ENCODE peak calls at places on chromosomes 1 and 21, in seven cellular contexts. J is IMR-90, V is NB4, E is HFFc6, I is A549, M is astrocyte, A is GM12864. F is an unnamed sample.

GRCh38 chr1:194873328-194873923 is 1687.0 kb upstream of the B3GALT2 start:
- DNase-seq in E (no peak), A (no peak), I (peak), J (peak), V (peak), M (peak), F (no peak)

GRCh38 chr1:174448964-174449363 is 1.2 kb downstream of the GPR52 start:
- DNase-seq in J (peak), E (no peak), M (peak), A (no peak), V (no peak), I (no peak), F (no peak)

GRCh38 chr1:27560271-27561125 is 43.4 kb downstream of the AHDC1 start:
- DNase-seq in A (no peak), E (no peak), V (no peak), M (no peak), J (no peak), I (no peak), F (no peak)

GRCh38 chr1:48202030-48202752 is 20.3 kb upstream of the SLC5A9 start:
- DNase-seq in I (peak), A (no peak), J (peak), E (peak), M (peak), V (peak), F (peak)

GRCh38 chr1:161304927-161305871 is 4.6 kb downstream of the MPZ start:
- DNase-seq in A (no peak), M (no peak), J (no peak), E (no peak), V (peak), I (no peak), F (peak)

GRCh38 chr1:29974345-29974744 is 738.0 kb downstream of the PTPRU start:
- DNase-seq in J (peak), V (no peak), A (no peak), I (peak), E (peak), M (peak), F (no peak)

GRCh38 chr1:17826165-17826488 is 71.0 kb downstream of the ACTL8 start:
- DNase-seq in E (no peak), V (peak), A (no peak), M (no peak), I (peak), J (peak), F (peak)

GRCh38 chr1:156693858-156694562 is 11.4 kb downstream of the CRABP2 start:
- DNase-seq in V (no peak), I (no peak), M (no peak), E (no peak), A (no peak), J (no peak), F (no peak)

GRCh38 chr1:48937732-48938131 is 161.0 kb upstream of the BEND5 start:
- DNase-seq in E (no peak), M (no peak), I (no peak), V (no peak), J (no peak), A (no peak), F (no peak)

GRCh38 chr1:42319128-42319851 is 15.7 kb downstream of the FOXJ3 start:
- DNase-seq in M (peak), J (peak), A (no peak), V (peak), E (peak), I (no peak), F (no peak)

GRCh38 chr1:32471695-32472362 is 7.0 kb downstream of the ZBTB8B start:
- DNase-seq in E (no peak), M (no peak), J (no peak), V (no peak), I (no peak), A (no peak), F (no peak)

GRCh38 chr1:7784492-7785071 is 491 bp downstream of the PER3 start:
- DNase-seq in J (no peak), M (no peak), I (no peak), A (no peak), E (no peak), V (no peak), F (no peak)

GRCh38 chr1:186841599-186841998 is 12.8 kb downstream of the PLA2G4A start:
- DNase-seq in J (peak), E (no peak), A (no peak), I (no peak), M (peak), V (no peak), F (no peak)

GRCh38 chr21:46001821-46002681 is 20.5 kb downstream of the COL6A1 start:
- DNase-seq in A (no peak), V (no peak), I (no peak), E (no peak), M (no peak), J (no peak), F (no peak)

GRCh38 chr1:201172999-201173610 is 17.5 kb upstream of the IGFN1 start:
- DNase-seq in M (no peak), A (no peak), J (peak), I (no peak), E (no peak), V (peak), F (no peak)

GRCh38 chr21:26164311-26164710 is 6.3 kb downstream of the APP start:
- DNase-seq in M (no peak), A (no peak), J (no peak), V (no peak), I (no peak), E (no peak), F (no peak)

GRCh38 chr1:169201084-169201619 is 94.7 kb downstream of the ATP1B1 start:
- DNase-seq in J (peak), E (peak), A (no peak), M (peak), I (no peak), V (no peak), F (no peak)

GRCh38 chr1:235639586-235640205 is 9.9 kb downstream of the GNG4 start:
- DNase-seq in A (no peak), V (no peak), I (no peak), M (no peak), J (no peak), E (no peak), F (no peak)

GRCh38 chr21:41859297-41859980 is 19.7 kb downstream of the PRDM15 start:
- DNase-seq in J (no peak), I (no peak), M (no peak), V (no peak), E (no peak), A (no peak), F (no peak)

GRCh38 chr1:28111157-28111556 is 22.7 kb upstream of the EYA3 start:
- DNase-seq in J (no peak), E (no peak), I (no peak), V (peak), A (no peak), M (no peak), F (no peak)

DNA sequence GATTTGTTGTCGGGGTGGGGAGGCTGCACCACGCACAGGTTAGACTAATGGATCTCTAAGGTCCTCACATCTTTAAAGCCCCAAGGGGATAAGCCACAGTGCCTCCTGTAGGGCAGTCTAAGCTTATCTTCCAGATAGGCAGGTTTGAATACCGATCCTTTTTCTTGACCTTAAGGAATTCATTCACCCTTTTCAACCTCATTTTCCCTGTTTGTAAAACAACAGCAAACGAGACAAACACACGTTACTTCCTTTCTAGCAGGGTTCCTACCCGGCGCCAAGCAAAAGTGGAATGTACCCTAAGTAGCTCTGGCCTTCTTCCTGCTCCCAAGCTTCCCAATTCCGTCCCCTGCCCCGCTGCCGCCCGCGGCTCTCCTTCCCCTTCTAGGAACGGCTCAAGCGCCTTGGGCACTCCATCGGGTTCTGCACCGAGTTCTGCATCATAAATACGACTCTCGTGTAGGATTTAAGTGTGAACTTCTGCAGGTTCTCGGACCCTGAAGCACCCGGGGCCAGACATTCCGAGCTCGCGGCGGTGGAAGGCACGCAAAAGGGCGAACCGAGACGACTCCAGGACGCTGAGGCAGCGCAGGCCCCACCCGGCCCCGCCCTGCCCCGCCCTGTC is 548 bp upstream of the CDC20 start:
- DNase-seq in A (peak), J (peak), E (peak), V (peak), M (peak), I (peak), F (peak)
- TF ChIP-seq CTCF in A (peak), J (peak), E (peak), V (peak), M (peak), I (peak), F (peak)

GRCh38 chr1:208423522-208423921 is 179.3 kb upstream of the PLXNA2 start:
- DNase-seq in E (no peak), V (peak), M (no peak), I (no peak), J (no peak), A (no peak), F (no peak)

GRCh38 chr1:208421511-208421910 is 177.3 kb upstream of the PLXNA2 start:
- DNase-seq in M (no peak), E (no peak), V (no peak), A (no peak), J (no peak), I (no peak), F (no peak)

GRCh38 chr1:208420696-208421095 is 176.5 kb upstream of the PLXNA2 start:
- DNase-seq in E (no peak), J (no peak), I (no peak), V (no peak), A (no peak), M (no peak), F (no peak)

GRCh38 chr1:208418667-208419066 is 174.5 kb upstream of the PLXNA2 start:
- DNase-seq in A (no peak), J (no peak), I (no peak), M (no peak), V (no peak), E (no peak), F (no peak)

GRCh38 chr1:208420021-208420420 is 175.8 kb upstream of the PLXNA2 start:
- DNase-seq in J (no peak), V (no peak), E (no peak), I (no peak), A (no peak), M (no peak), F (no peak)
- TF ChIP-seq CTCF in J (no peak), V (no peak), E (no peak), I (no peak), A (no peak), M (no peak), F (no peak)

GRCh38 chr1:115781830-115782229 is 13.3 kb upstream of the CASQ2 start:
- DNase-seq in M (no peak), J (no peak), I (no peak), E (no peak), A (no peak), V (no peak), F (no peak)

GRCh38 chr1:115781343-115781742 is 12.8 kb upstream of the CASQ2 start:
- DNase-seq in I (no peak), M (peak), V (peak), J (no peak), E (peak), A (no peak), F (no peak)

GRCh38 chr1:115783311-115783710 is 14.8 kb upstream of the CASQ2 start:
- DNase-seq in A (no peak), M (no peak), I (no peak), V (no peak), J (no peak), E (no peak), F (no peak)

DNA sequence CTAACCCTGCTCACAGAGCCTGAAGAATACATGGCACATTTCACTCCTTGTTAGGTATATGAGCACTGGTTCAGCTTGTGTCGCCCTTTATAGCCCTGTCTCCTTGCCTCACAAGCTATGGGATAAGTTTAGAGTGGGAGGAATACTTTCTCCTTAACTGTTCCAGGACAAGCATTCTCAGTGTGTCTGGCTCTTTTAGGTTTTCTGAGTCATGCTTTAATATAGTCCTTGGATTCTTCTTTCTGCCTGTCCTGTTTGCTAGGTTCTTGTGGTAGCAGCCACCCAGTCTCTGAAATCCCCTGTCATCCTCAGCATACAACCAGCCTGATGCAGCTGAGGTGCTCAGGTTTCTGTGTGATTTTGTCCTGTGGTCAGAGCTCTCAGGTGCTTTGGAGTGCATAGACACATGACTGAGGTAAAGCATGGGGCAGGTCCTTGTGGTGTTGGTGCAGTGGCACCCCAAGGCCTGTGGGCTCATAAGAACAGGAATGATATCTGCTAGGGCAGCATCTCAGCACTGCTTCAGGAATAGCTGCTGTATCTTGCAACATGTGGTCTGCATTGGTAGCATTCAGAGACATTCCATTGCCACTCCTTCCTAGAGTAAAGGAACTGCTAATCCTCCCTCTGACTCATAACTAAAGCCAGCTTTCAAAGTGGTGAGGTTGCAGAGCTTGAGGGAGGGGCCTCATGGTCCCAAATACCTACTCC is 14.2 kb upstream of the CASQ2 start:
- DNase-seq in A (no peak), I (no peak), E (peak), J (peak), V (no peak), M (peak), F (no peak)
- TF ChIP-seq CTCF in A (no peak), I (no peak), E (no peak), J (no peak), V (no peak), M (no peak), F (no peak)

DNA sequence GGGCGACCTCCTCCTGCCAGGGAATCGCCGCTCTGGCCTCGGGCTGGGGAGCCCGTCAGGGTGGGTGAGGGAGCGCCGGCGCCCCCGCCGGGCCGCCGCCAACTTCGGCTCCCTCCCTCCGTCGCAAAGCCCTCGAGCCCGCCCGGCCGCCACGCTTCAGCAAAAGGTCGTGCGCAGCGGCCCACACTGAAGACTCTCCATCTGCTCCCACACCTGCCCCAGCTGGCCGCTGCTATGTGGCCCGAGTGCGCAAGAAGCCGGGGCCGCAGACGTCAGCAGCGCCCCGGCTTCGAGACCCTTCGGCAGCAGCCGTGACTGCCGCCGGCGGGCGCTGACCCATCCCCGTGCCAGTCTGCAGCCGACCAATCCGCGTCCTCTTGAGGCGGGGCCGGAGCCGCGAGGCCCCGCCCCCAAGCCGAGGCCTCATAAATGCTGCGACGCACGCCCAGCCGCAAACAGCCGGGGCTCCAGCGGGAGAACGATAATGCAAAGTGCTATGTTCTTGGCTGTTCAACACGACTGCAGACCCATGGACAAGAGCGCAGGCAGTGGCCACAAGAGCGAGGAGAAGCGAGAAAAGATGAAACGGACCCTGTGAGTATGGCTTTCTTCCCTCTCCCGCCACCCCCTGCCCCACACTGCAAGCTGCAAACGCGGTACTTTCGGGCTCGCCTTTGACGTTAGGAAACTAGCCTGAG is at the start of gene RGS2:
- DNase-seq in I (peak), E (peak), J (peak), V (peak), A (peak), M (peak), F (peak)
- TF ChIP-seq CTCF in I (peak), E (peak), J (peak), V (peak), A (peak), M (no peak), F (peak)

GRCh38 chr1:1059494-1060280 is 14.4 kb downstream of the RNF223 start:
- DNase-seq in J (peak), I (peak), A (no peak), E (peak), V (peak), M (peak), F (peak)
- TF ChIP-seq CTCF in J (no peak), I (no peak), A (no peak), E (peak), V (no peak), M (no peak), F (no peak)

F was measured in GM10248.